ENCODE peak calls at places on chromosomes 11 and 22, in five cellular contexts. P is endothelial cell, V is body of pancreas, M is tibial artery, T is AG04450. H is an unnamed sample.

GRCh38 chr22:46561435-46561905 is 24.1 kb upstream of the CELSR1 start:
- DNase-seq in P (no peak), V (no peak), M (no peak), T (no peak), H (no peak)

GRCh38 chr22:31345331-31346254 is 553 bp downstream of the PATZ1 start:
- DNase-seq in P (peak), V (peak), M (peak), T (peak), H (peak)

GRCh38 chr11:95147364-95147905 is 57.8 kb downstream of the ENDOD1 start:
- DNase-seq in P (no peak), V (peak), M (no peak), T (peak), H (no peak)

GRCh38 chr11:12792590-12792989 is 118.4 kb downstream of the TEAD1 start:
- DNase-seq in P (no peak), V (peak), M (no peak), T (no peak), H (no peak)

GRCh38 chr11:33072465-33072864 is 33.1 kb downstream of the TCP11L1 start:
- DNase-seq in P (no peak), V (no peak), M (no peak), T (no peak), H (no peak)

GRCh38 chr22:49087163-49087562 is 740.5 kb downstream of the BRD1 start:
- DNase-seq in P (no peak), V (no peak), M (no peak), T (no peak), H (no peak)

GRCh38 chr11:2759228-2760195 is 59.7 kb upstream of the KCNQ1OT1 start:
- DNase-seq in P (no peak), V (peak), M (peak), T (no peak), H (no peak)

GRCh38 chr22:37824674-37825641 is 1.8 kb downstream of the GALR3 start:
- DNase-seq in P (no peak), V (no peak), M (no peak), T (no peak), H (no peak)

GRCh38 chr11:15071556-15072255 is 1.7 kb upstream of the CALCB start:
- DNase-seq in P (no peak), V (no peak), M (no peak), T (no peak), H (no peak)

GRCh38 chr11:68002943-68003845 is 703 bp downstream of the UNC93B1 start:
- DNase-seq in P (peak), V (peak), M (no peak), T (no peak), H (no peak)

GRCh38 chr11:128299132-128299726 is 288.1 kb downstream of the ETS1 start:
- DNase-seq in P (no peak), V (peak), M (no peak), T (no peak), H (peak)

GRCh38 chr22:36365020-36365411 is 22.8 kb downstream of the MYH9 start:
- DNase-seq in P (no peak), V (peak), M (peak), T (peak), H (no peak)

GRCh38 chr11:68317147-68317785 is 4.9 kb downstream of the LRP5 start:
- DNase-seq in P (no peak), V (no peak), M (no peak), T (no peak), H (no peak)

GRCh38 chr11:43547900-43548381 is 132.6 kb upstream of the HSD17B12 start:
- DNase-seq in P (no peak), V (peak), M (no peak), T (no peak), H (no peak)

GRCh38 chr11:108606070-108606469 is 12.5 kb upstream of the EXPH5 start:
- DNase-seq in P (no peak), V (no peak), M (no peak), T (no peak), H (no peak)

GRCh38 chr22:42430486-42431125 is 1.6 kb downstream of the NFAM1 start:
- DNase-seq in P (no peak), V (peak), M (no peak), T (no peak), H (no peak)

GRCh38 chr11:125532668-125533067 is 36.6 kb upstream of the FEZ1 start:
- DNase-seq in P (no peak), V (no peak), M (no peak), T (no peak), H (no peak)

GRCh38 chr22:27230189-27230588 is 571.4 kb downstream of the MN1 start:
- DNase-seq in P (no peak), V (no peak), M (no peak), T (no peak), H (no peak)

GRCh38 chr11:73342633-73343032 is 33.6 kb upstream of the RELT start:
- DNase-seq in P (peak), V (no peak), M (no peak), T (no peak), H (no peak)

GRCh38 chr22:32600184-32600583 is 125.6 kb downstream of the FBXO7 start:
- DNase-seq in P (no peak), V (no peak), M (no peak), T (no peak), H (no peak)

GRCh38 chr22:24768537-24769374 is 5.8 kb downstream of the PIWIL3 start:
- DNase-seq in P (peak), V (peak), M (no peak), T (peak), H (peak)
- TF ChIP-seq CTCF in P (peak), V (peak), M (peak), T (peak), H (peak)

GRCh38 chr22:20750461-20751184 is 23.3 kb upstream of the SERPIND1 start:
- DNase-seq in P (no peak), V (peak), M (peak), T (peak), H (peak)

GRCh38 chr22:20749453-20749852 is 24.5 kb upstream of the SERPIND1 start:
- DNase-seq in P (no peak), V (no peak), M (no peak), T (no peak), H (no peak)

GRCh38 chr22:20752104-20752741 is 21.7 kb upstream of the SERPIND1 start:
- DNase-seq in P (no peak), V (no peak), M (no peak), T (no peak), H (no peak)

GRCh38 chr22:20752873-20753272 is 21.0 kb upstream of the SERPIND1 start:
- DNase-seq in P (no peak), V (no peak), M (no peak), T (no peak), H (no peak)

GRCh38 chr22:20751185-20751851 is 22.6 kb upstream of the SERPIND1 start:
- DNase-seq in P (peak), V (no peak), M (no peak), T (no peak), H (no peak)
- TF ChIP-seq CTCF in P (no peak), V (no peak), M (no peak), T (peak), H (no peak)

DNA sequence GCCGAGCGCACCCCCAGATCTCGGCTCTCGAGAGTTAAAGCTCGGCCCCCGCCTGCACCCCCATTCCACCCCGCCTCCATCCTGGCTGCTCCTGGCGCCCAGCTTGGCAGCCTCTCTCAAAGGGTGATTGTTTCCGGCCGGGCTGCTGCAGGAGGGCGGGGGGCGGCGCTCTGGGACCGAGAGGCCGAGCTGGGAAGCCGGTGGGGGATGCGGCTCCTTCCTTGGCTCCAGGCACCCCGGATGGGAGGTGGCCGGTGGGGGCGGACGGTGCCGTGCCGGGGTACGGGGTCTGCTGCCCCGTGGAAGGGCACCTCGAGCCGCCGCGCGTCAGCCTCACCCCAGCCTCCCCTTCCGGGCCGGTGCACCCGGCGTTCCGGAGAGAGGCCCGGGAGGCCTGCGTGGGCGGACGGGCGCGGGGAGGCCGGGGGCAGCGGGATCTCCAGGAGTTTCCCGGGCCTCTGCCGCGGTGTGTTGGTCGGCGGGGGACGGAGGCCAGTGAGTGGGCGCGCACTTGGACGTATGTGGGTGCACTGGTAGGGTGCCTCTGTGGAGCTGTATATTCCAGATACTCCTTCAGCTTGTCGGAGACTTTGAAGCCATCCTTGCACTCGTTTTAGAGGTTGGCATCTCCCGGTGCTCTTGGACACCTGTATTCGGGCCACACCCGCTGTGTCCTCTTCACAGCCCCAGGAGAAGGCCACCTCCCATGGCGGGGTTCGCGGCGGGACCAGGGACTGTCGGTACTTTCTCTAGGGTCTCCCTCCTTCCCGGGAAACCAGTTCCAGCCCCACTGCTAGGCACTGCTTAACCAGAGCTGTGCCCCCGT is 679 bp upstream of the B3GAT1 start:
- DNase-seq in P (peak), V (no peak), M (no peak), T (no peak), H (no peak)
- TF ChIP-seq CTCF in P (no peak), V (no peak), M (no peak), T (no peak), H (no peak)

GRCh38 chr11:7299393-7299792 is 47.7 kb downstream of the SYT9 start:
- DNase-seq in P (no peak), V (no peak), M (no peak), T (no peak), H (no peak)
- TF ChIP-seq CTCF in P (no peak), V (no peak), M (no peak), T (no peak), H (no peak)

GRCh38 chr11:8910662-8911039 is 338 bp upstream of the AKIP1 start:
- DNase-seq in P (no peak), V (no peak), M (no peak), T (no peak), H (no peak)

GRCh38 chr11:8911040-8911823 is at the start of gene AKIP1:
- DNase-seq in P (peak), V (peak), M (peak), T (peak), H (peak)

GRCh38 chr11:8913961-8914660 is 3.1 kb downstream of the AKIP1 start:
- DNase-seq in P (peak), V (peak), M (no peak), T (no peak), H (no peak)

GRCh38 chr11:8917157-8917820 is 6.3 kb downstream of the AKIP1 start:
- DNase-seq in P (no peak), V (peak), M (no peak), T (peak), H (peak)

DNA sequence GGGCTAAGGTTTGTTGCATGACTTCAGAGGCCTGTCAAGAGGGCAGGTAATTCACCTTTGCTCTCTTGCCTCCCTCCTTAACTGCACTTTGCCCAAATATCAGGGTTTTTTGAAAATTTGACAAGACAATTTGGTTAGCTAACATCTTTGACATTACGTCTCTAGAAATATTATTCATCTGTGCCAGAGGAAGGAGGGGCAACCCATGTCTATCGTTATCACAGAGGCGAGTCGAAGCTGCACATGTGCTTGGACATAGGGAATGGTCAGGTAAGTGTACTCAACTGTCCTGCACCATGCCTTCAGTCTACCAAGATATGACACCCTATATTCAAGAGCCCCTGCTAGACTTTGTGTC is 3.7 kb downstream of the AKIP1 start:
- DNase-seq in P (no peak), V (no peak), M (no peak), T (no peak), H (no peak)
- TF ChIP-seq CTCF in P (peak), V (no peak), M (no peak), T (no peak), H (no peak)

DNA sequence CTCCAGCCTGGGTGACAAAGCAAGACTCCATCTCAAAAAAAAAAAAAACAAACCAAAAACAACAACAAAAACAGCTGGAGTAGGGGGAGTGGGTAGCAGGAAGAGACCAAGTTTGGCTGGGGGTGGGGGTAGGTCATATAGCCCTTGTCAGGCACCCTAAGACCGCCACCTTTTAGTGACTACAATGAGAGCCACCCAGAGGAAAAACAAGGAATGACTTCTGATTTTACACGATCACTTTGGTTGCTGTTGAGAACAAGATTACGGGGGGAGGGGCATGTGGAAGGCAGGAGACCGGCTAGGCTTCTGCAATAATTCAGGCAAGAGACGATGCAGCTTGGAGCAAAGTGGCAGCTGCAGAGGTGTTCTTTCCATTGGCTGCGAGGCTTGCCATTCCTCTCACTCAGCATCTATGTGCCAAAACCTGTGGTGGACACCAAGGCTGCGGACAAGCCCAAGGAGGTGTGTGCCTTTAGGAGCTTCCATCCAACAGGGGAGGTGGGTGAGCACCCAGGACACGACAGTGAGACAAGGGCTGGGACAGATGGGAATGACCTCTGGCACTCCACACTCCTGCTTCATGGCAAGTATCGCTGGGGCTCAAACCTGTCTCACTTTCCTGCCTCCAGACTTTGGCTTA is 1.7 kb downstream of the RPS19BP1 start:
- DNase-seq in P (no peak), V (peak), M (no peak), T (no peak), H (no peak)
- TF ChIP-seq CTCF in P (peak), V (peak), M (no peak), T (peak), H (peak)